ENCODE peak calls at places on chromosomes 2 and 18, in six cellular contexts. K is IMR-90, Q is testis, C is HCT116, U is esophagus squamous epithelium, F is endothelial cell of umbilical vein. M is an unnamed sample.

GRCh38 chr18:44894011-44894410 is 213.3 kb downstream of the SETBP1 start:
- DNase-seq in Q (no peak), C (no peak), U (no peak), K (no peak), F (peak; percentile 18), M (no peak)

GRCh38 chr18:13548944-13549878 is 177.1 kb downstream of the FAM210A start:
- DNase-seq in Q (no peak), U (no peak), K (no peak), F (no peak), C (no peak), M (no peak)

GRCh38 chr18:53753616-53754015 is 470.9 kb downstream of the MBD2 start:
- DNase-seq in F (no peak), K (no peak), U (no peak), Q (no peak), C (no peak), M (no peak)

GRCh38 chr18:59929621-59930295 is 30.0 kb downstream of the PMAIP1 start:
- DNase-seq in K (peak; percentile 52), Q (no peak), U (no peak), F (no peak), C (no peak), M (no peak)

GRCh38 chr2:133438026-133438425 is 130.2 kb downstream of the NCKAP5 start:
- DNase-seq in U (no peak), F (no peak), Q (no peak), K (no peak), C (no peak), M (no peak)

GRCh38 chr2:27086722-27087446 is at the start of gene KHK:
- DNase-seq in F (no peak), C (no peak), U (no peak), Q (no peak), K (no peak), M (peak; percentile 61)

GRCh38 chr18:961644-962355 is 57.1 kb downstream of the ADCYAP1 start:
- DNase-seq in U (no peak), F (peak; percentile 77), K (peak; percentile 35), Q (peak; percentile 56), C (peak; percentile 32), M (no peak)

GRCh38 chr2:40030451-40030975 is 251.5 kb upstream of the THUMPD2 start:
- DNase-seq in U (no peak), C (no peak), F (no peak), K (peak; percentile 43), Q (no peak), M (no peak)

GRCh38 chr2:133658020-133658903 is 90.0 kb upstream of the NCKAP5 start:
- DNase-seq in F (peak; percentile 13), C (no peak), U (no peak), Q (no peak), K (peak; percentile 51), M (no peak)

GRCh38 chr2:127220102-127220806 is at the start of gene CYP27C1:
- DNase-seq in K (no peak), Q (peak; percentile 28), C (no peak), F (peak; percentile 16), U (no peak), M (no peak)

GRCh38 chr18:53796042-53796729 is 428.3 kb downstream of the MBD2 start:
- DNase-seq in C (no peak), U (no peak), F (no peak), K (peak; percentile 1), Q (no peak), M (no peak)

GRCh38 chr2:55961318-55961911 is 37.8 kb upstream of the EFEMP1 start:
- DNase-seq in C (peak; percentile 50), K (peak; percentile 66), F (peak; percentile 86), U (no peak), Q (peak; percentile 17), M (no peak)

GRCh38 chr2:109356251-109357035 is 227.4 kb downstream of the SH3RF3 start:
- DNase-seq in F (no peak), U (no peak), C (no peak), K (no peak), Q (peak; percentile 7), M (peak; percentile 18)

GRCh38 chr2:23940976-23941605 is 828 bp downstream of the UBXN2A start:
- DNase-seq in F (peak; percentile 68), U (no peak), K (peak; percentile 45), C (no peak), Q (no peak), M (no peak)

GRCh38 chr2:135792401-135793152 is 44.4 kb downstream of the LCT start:
- DNase-seq in K (no peak), Q (no peak), F (no peak), U (no peak), C (no peak), M (no peak)

GRCh38 chr2:176178807-176179271 is 9.6 kb upstream of the HOXD1 start:
- DNase-seq in Q (no peak), U (no peak), K (no peak), C (no peak), F (peak; percentile 90), M (no peak)

GRCh38 chr2:232211743-232212686 is 166.5 kb upstream of the ALPP start:
- DNase-seq in K (no peak), U (no peak), C (no peak), F (no peak), Q (no peak), M (peak; percentile 65)

GRCh38 chr18:12287131-12287681 is 20.8 kb upstream of the TUBB6 start:
- DNase-seq in Q (no peak), K (no peak), F (no peak), U (no peak), C (no peak), M (no peak)

GRCh38 chr2:49029406-49029805 is 124.9 kb downstream of the FSHR start:
- DNase-seq in K (no peak), Q (no peak), C (no peak), F (no peak), U (no peak), M (no peak)

GRCh38 chr2:20015482-20016083 is 3.1 kb upstream of the MATN3 start:
- DNase-seq in U (no peak), F (peak; percentile 63), C (peak; percentile 26), K (peak; percentile 65), Q (no peak), M (no peak)

GRCh38 chr18:59837586-59837985 is 62.2 kb upstream of the PMAIP1 start:
- DNase-seq in K (peak; percentile 67), Q (peak; percentile 65), C (peak; percentile 80), U (peak; percentile 3), F (peak; percentile 75), M (peak; percentile 39)

GRCh38 chr2:201129044-201129505 is 13.1 kb downstream of the CFLAR start:
- DNase-seq in U (no peak), Q (no peak), K (peak; percentile 89), C (no peak), F (peak; percentile 88), M (peak; percentile 59)

GRCh38 chr2:169141713-169142352 is 72.5 kb downstream of the DHRS9 start:
- DNase-seq in Q (peak; percentile 80), K (peak; percentile 53), F (peak; percentile 58), C (peak; percentile 49), U (no peak), M (peak; percentile 67)

GRCh38 chr2:152950125-152950524 is 231.7 kb downstream of the ARL6IP6 start:
- DNase-seq in C (no peak), F (no peak), K (no peak), Q (no peak), U (no peak), M (no peak)

GRCh38 chr2:14313351-14313750 is 319.2 kb upstream of the LRATD1 start:
- DNase-seq in F (no peak), Q (no peak), K (no peak), U (no peak), C (no peak), M (no peak)

GRCh38 chr2:26238301-26238958 is 6.0 kb downstream of the HADHA start:
- DNase-seq in K (peak; percentile 4), U (no peak), Q (no peak), C (no peak), F (no peak), M (no peak)

GRCh38 chr18:32328379-32328778 is 138.5 kb downstream of the MEP1B start:
- DNase-seq in C (no peak), K (peak; percentile 87), F (no peak), U (no peak), Q (no peak), M (no peak)

GRCh38 chr2:237421542-237422047 is 7.6 kb upstream of the COL6A3 start:
- DNase-seq in U (no peak), C (peak; percentile 73), Q (peak; percentile 79), F (peak; percentile 76), K (peak; percentile 90), M (peak; percentile 81)

GRCh38 chr2:111189106-111189505 is 68.4 kb downstream of the BCL2L11 start:
- DNase-seq in C (no peak), Q (no peak), F (no peak), U (no peak), K (no peak), M (no peak)

GRCh38 chr2:187594801-187595200 is 40.6 kb upstream of the TFPI start:
- DNase-seq in K (peak; percentile 44), F (peak; percentile 44), Q (no peak), C (no peak), U (no peak), M (no peak)
- TF ChIP-seq CTCF in K (peak; percentile 49), F (no peak), Q (no peak), C (no peak), U (no peak), M (no peak)

GRCh38 chr18:62523255-62523588 is 397 bp downstream of the ZCCHC2 start:
- DNase-seq in U (peak; percentile 41), K (no peak), Q (no peak), F (no peak), C (no peak), M (no peak)
- TF ChIP-seq POLR2A in U (no peak), K (no peak), Q (no peak), F (no peak), C (no peak), M (no peak)

DNA sequence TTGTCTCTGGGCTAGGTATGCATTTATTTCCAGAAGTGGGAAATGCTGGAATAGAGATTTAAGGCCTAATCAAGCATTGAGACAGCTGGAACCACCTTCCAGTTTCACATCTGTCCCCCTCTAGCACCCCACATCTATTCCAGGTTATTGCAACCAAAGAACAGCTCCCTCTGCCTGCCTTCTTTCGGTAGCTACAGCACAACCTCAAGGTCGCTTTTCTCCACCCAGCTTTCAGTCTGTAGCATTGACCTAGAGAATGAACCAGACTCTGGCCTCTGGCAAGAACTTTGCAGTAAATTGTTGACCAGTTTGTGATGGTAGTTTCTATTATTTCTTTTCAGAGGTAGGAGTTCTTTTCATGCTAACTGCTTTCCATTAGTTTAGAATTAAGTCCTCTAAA is 484.2 kb downstream of the DLGAP1 start:
- DNase-seq in K (no peak), Q (peak; percentile 69), C (no peak), F (no peak), U (no peak), M (no peak)
- TF ChIP-seq CTCF in K (no peak), Q (peak; percentile 21), C (peak; percentile 32), F (no peak), U (no peak), M (no peak)

GRCh38 chr2:74655579-74655978 is 1.5 kb downstream of the SEMA4F start:
- DNase-seq in C (no peak), F (no peak), K (no peak), Q (no peak), U (no peak), M (no peak)

GRCh38 chr2:74653589-74653984 is 460 bp upstream of the SEMA4F start:
- DNase-seq in C (no peak), U (no peak), K (no peak), F (no peak), Q (no peak), M (no peak)

GRCh38 chr2:74658516-74658915 is 4.5 kb downstream of the SEMA4F start:
- DNase-seq in C (no peak), F (no peak), U (no peak), K (peak; percentile 91), Q (no peak), M (no peak)

GRCh38 chr2:74659462-74659861 is 5.4 kb downstream of the SEMA4F start:
- DNase-seq in C (no peak), U (no peak), F (no peak), Q (no peak), K (peak; percentile 5), M (no peak)

GRCh38 chr2:74653985-74654882 is at the start of gene SEMA4F:
- DNase-seq in C (peak; percentile 95), Q (peak; percentile 99), U (peak; percentile 86), K (peak; percentile 89), F (peak; percentile 93), M (peak; percentile 98)
- TF ChIP-seq POLR2A in C (peak; percentile 58), Q (peak; percentile 18), U (peak; percentile 58), K (no peak), F (no peak), M (no peak)

M was measured in stomach.